ENCODE peak calls at places on chromosomes 2 and 18, in seven cellular contexts. M is COR-L47, O is NCI-H1105, X is A172, K is T follicular helper cell, D is NCI-H2171 treated with DMSO at 0.1 percent for 48 hours, R is fibroblast of mammary gland. W is an unnamed sample.

GRCh38 chr18:69898241-69898861 is 49.3 kb downstream of the CD226 start:
- DNase-seq in O (no peak), M (no peak), R (no peak), K (no peak), D (no peak), X (no peak), W (peak)

GRCh38 chr18:79579807-79580480 is 99.7 kb upstream of the CTDP1 start:
- DNase-seq in D (no peak), M (no peak), R (no peak), X (no peak), O (no peak), K (no peak), W (no peak)

GRCh38 chr2:10042301-10043161 is 819 bp upstream of the KLF11 start:
- DNase-seq in M (no peak), O (no peak), K (no peak), R (peak), X (peak), D (no peak), W (peak)

GRCh38 chr2:172704072-172704936 is 31.3 kb upstream of the RAPGEF4 start:
- DNase-seq in M (peak), R (peak), X (peak), O (no peak), D (peak), K (no peak), W (no peak)

GRCh38 chr18:55694291-55694690 is 106.3 kb upstream of the TCF4 start:
- DNase-seq in K (no peak), O (no peak), X (no peak), M (no peak), D (no peak), R (peak), W (no peak)

GRCh38 chr2:238092486-238093035 is 7.6 kb upstream of the ESPNL start:
- DNase-seq in K (no peak), X (no peak), D (no peak), O (no peak), R (no peak), M (no peak), W (no peak)

GRCh38 chr2:180145163-180145562 is 138.1 kb upstream of the CWC22 start:
- DNase-seq in R (no peak), D (peak), O (no peak), K (no peak), M (no peak), X (no peak), W (no peak)

GRCh38 chr2:122681626-122682025 is 926.2 kb downstream of the TSN start:
- DNase-seq in R (no peak), O (no peak), M (no peak), K (no peak), D (no peak), X (no peak), W (no peak)

GRCh38 chr2:12048551-12048950 is 302.1 kb downstream of the LPIN1 start:
- DNase-seq in R (no peak), M (no peak), O (no peak), X (no peak), D (peak), K (no peak), W (no peak)

GRCh38 chr2:23705771-23706612 is 220.9 kb downstream of the ATAD2B start:
- DNase-seq in R (no peak), X (no peak), D (no peak), M (no peak), K (no peak), O (no peak), W (no peak)

GRCh38 chr2:143264851-143265250 is 135.6 kb downstream of the ARHGAP15 start:
- DNase-seq in X (peak), D (no peak), R (peak), M (no peak), K (no peak), O (no peak), W (no peak)

GRCh38 chr18:25886283-25886682 is 204.1 kb downstream of the SS18 start:
- DNase-seq in R (no peak), O (no peak), X (no peak), D (no peak), K (no peak), M (no peak), W (no peak)

GRCh38 chr2:56656826-56657225 is 473.0 kb downstream of the CCDC85A start:
- DNase-seq in R (no peak), D (no peak), X (no peak), O (no peak), M (no peak), K (no peak), W (no peak)

GRCh38 chr2:102758433-102758832 is 3.4 kb upstream of the TMEM182 start:
- DNase-seq in D (no peak), R (no peak), M (no peak), K (no peak), O (no peak), X (no peak), W (no peak)

GRCh38 chr2:216984937-216985336 is 125.1 kb upstream of the TNP1 start:
- DNase-seq in D (no peak), X (no peak), M (no peak), R (no peak), O (no peak), K (no peak), W (no peak)

GRCh38 chr2:43174368-43175186 is 51.8 kb downstream of the ZFP36L2 start:
- DNase-seq in D (no peak), M (no peak), O (no peak), K (peak), R (no peak), X (no peak), W (peak)

GRCh38 chr2:181008418-181008817 is 28.0 kb downstream of the UBE2E3 start:
- DNase-seq in M (no peak), K (no peak), D (no peak), O (no peak), R (no peak), X (no peak), W (no peak)

GRCh38 chr2:156115338-156115737 is 217.2 kb downstream of the NR4A2 start:
- DNase-seq in O (no peak), K (no peak), X (peak), D (no peak), R (peak), M (no peak), W (no peak)

GRCh38 chr2:96869281-96869823 is 528 bp downstream of the SEMA4C start:
- DNase-seq in K (no peak), R (peak), D (no peak), M (peak), O (no peak), X (peak), W (no peak)

GRCh38 chr2:234686088-234686890 is 189.4 kb upstream of the ARL4C start:
- DNase-seq in R (no peak), X (peak), O (no peak), D (no peak), K (no peak), M (no peak), W (no peak)

GRCh38 chr2:25378731-25379490 is 37.2 kb upstream of the DNMT3A start:
- DNase-seq in R (no peak), D (no peak), O (no peak), M (no peak), X (peak), K (no peak), W (no peak)